ENCODE peak calls at places on chromosomes 13 and 19, in nine cellular contexts. I is mucosa of descending colon, Q is stomach, N is astrocyte, B is right lobe of liver, F is upper lobe of right lung, L is HepG2, U is mammary epithelial cell, X is heart left ventricle. G is an unnamed sample.

GRCh38 chr19:38710416-38710702 is 33.9 kb downstream of the CAPN12 start:
- DNase-seq in I (no peak), Q (no peak), N (no peak), B (no peak), F (no peak), L (no peak), U (no peak), X (no peak), G (no peak)

GRCh38 chr19:7905859-7906258 is 2.2 kb downstream of the MAP2K7 start:
- DNase-seq in I (peak; percentile 57), Q (no peak), N (no peak), B (no peak), F (no peak), L (no peak), U (no peak), X (no peak), G (no peak)

GRCh38 chr13:73096173-73097117 is 37.6 kb downstream of the KLF5 start:
- DNase-seq in I (no peak), Q (no peak), N (peak; percentile 55), B (no peak), F (no peak), L (peak; percentile 21), U (peak; percentile 81), X (no peak), G (no peak)

GRCh38 chr19:44757057-44757734 is 8.7 kb downstream of the BCL3 start:
- DNase-seq in I (no peak), Q (peak; percentile 28), N (peak; percentile 72), B (no peak), F (peak; percentile 75), L (no peak), U (no peak), X (peak; percentile 85), G (no peak)

GRCh38 chr19:48424694-48425219 is 21.0 kb upstream of the GRWD1 start:
- DNase-seq in I (no peak), Q (no peak), N (peak; percentile 73), B (no peak), F (no peak), L (no peak), U (no peak), X (no peak), G (no peak)

GRCh38 chr13:113448885-113449692 is 4.2 kb downstream of the ADPRHL1 start:
- DNase-seq in I (peak; percentile 90), Q (peak; percentile 86), N (no peak), B (no peak), F (peak; percentile 78), L (peak; percentile 91), U (no peak), X (no peak), G (peak; percentile 96)

GRCh38 chr13:92719868-92720267 is 506.7 kb upstream of the GPC6 start:
- DNase-seq in I (no peak), Q (no peak), N (no peak), B (no peak), F (no peak), L (no peak), U (no peak), X (no peak), G (peak; percentile 2)

GRCh38 chr19:15144046-15144646 is 36.9 kb downstream of the SYDE1 start:
- DNase-seq in I (no peak), Q (no peak), N (no peak), B (no peak), F (no peak), L (no peak), U (peak; percentile 77), X (no peak), G (no peak)

DNA sequence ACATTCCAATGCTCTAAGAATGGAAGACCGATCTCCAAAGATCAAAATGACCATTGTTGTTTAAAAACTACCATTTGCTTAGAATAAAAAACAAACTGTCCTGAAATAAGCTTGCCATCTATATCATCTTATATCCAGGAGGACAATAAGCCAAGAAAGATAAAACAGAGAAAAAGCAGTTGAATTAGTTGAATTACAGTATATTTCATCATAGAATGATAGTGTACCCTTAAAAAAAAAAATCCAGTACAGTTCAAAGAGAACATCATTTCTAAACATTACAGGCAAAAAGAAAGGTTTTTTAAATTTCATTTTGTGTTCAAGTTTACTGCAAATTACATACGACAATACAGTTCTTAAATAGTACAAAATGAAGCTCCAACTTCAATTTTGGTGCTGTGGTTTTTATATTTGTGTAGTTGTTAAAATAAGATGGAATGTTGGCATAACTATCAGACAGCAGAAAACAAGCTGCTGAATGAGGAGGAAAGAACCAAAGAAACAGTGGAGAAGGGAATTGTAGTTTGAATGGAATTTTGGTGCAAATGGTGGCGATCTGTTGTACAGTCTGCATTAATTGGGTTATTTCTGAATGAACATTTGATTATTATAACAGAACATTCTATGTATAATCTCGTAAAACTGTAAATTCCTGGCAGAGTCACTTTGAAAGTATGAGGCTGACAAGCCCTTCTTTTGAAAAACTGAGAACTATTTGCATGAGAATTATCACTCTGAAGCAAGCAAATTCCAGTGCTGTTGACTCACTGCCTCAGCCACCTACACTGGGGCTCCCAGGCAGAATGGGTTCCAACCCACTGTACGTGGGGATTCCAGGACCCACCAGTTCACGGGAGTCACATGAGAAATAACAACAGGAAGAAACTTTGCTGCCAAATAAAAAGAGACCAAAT is 37.7 kb downstream of the LHFPL6 start:
- DNase-seq in I (no peak), Q (no peak), N (peak; percentile 97), B (no peak), F (no peak), L (peak; percentile 1), U (peak; percentile 87), X (no peak), G (no peak)
- H3K4me1 ChIP-seq in I (no peaks in the 10 kb centered on the region), Q (peaks cover 13% of the 10 kb centered on the region), N (peaks cover 27% of the 10 kb centered on the region), B (no peaks in the 10 kb centered on the region), F (peaks cover 9% of the 10 kb centered on the region), L (no peaks in the 10 kb centered on the region), U (peaks cover 49% of the 10 kb centered on the region), X (peaks cover 56% of the 10 kb centered on the region), G (no peaks in the 10 kb centered on the region)

GRCh38 chr19:2858864-2859263 is 8.3 kb upstream of the ZNF556 start:
- DNase-seq in I (no peak), Q (no peak), N (no peak), B (no peak), F (no peak), L (no peak), U (no peak), X (no peak), G (no peak)

GRCh38 chr19:2853015-2853606 is 11.8 kb downstream of the ZNF555 start:
- DNase-seq in I (no peak), Q (no peak), N (no peak), B (no peak), F (no peak), L (no peak), U (no peak), X (no peak), G (no peak)

GRCh38 chr19:2856457-2857055 is 10.6 kb upstream of the ZNF556 start:
- DNase-seq in I (no peak), Q (no peak), N (no peak), B (no peak), F (no peak), L (no peak), U (no peak), X (no peak), G (no peak)

GRCh38 chr19:2852598-2852997 is 11.3 kb downstream of the ZNF555 start:
- DNase-seq in I (no peak), Q (no peak), N (no peak), B (no peak), F (no peak), L (no peak), U (no peak), X (no peak), G (no peak)

GRCh38 chr19:2854849-2855248 is 12.3 kb upstream of the ZNF556 start:
- DNase-seq in I (no peak), Q (no peak), N (no peak), B (no peak), F (no peak), L (peak; percentile 46), U (no peak), X (no peak), G (no peak)
- H3K36me3 ChIP-seq in I (peaks cover 15% of the 10 kb centered on the region), Q (peaks cover 34% of the 10 kb centered on the region), N (peaks cover 28% of the 10 kb centered on the region), B (peaks cover 12% of the 10 kb centered on the region), F (peaks cover 38% of the 10 kb centered on the region), L (peaks cover 36% of the 10 kb centered on the region), U (peaks cover 19% of the 10 kb centered on the region), X (peaks cover 25% of the 10 kb centered on the region), G (peaks cover 16% of the 10 kb centered on the region)

GRCh38 chr19:17078920-17079709 is 3.5 kb downstream of the MYO9B start:
- DNase-seq in I (no peak), Q (no peak), N (peak; percentile 26), B (no peak), F (no peak), L (no peak), U (peak; percentile 17), X (no peak), G (no peak)

GRCh38 chr19:17076539-17076919 is 952 bp downstream of the MYO9B start:
- DNase-seq in I (no peak), Q (no peak), N (no peak), B (no peak), F (no peak), L (no peak), U (peak; percentile 27), X (no peak), G (peak; percentile 25)

GRCh38 chr19:17077447-17078028 is 2.0 kb downstream of the MYO9B start:
- DNase-seq in I (no peak), Q (no peak), N (no peak), B (no peak), F (no peak), L (no peak), U (peak; percentile 14), X (no peak), G (no peak)

GRCh38 chr19:17079710-17080440 is 4.3 kb downstream of the MYO9B start:
- DNase-seq in I (peak; percentile 73), Q (peak; percentile 74), N (peak; percentile 98), B (no peak), F (no peak), L (peak; percentile 85), U (peak; percentile 99), X (peak; percentile 64), G (peak; percentile 30)

DNA sequence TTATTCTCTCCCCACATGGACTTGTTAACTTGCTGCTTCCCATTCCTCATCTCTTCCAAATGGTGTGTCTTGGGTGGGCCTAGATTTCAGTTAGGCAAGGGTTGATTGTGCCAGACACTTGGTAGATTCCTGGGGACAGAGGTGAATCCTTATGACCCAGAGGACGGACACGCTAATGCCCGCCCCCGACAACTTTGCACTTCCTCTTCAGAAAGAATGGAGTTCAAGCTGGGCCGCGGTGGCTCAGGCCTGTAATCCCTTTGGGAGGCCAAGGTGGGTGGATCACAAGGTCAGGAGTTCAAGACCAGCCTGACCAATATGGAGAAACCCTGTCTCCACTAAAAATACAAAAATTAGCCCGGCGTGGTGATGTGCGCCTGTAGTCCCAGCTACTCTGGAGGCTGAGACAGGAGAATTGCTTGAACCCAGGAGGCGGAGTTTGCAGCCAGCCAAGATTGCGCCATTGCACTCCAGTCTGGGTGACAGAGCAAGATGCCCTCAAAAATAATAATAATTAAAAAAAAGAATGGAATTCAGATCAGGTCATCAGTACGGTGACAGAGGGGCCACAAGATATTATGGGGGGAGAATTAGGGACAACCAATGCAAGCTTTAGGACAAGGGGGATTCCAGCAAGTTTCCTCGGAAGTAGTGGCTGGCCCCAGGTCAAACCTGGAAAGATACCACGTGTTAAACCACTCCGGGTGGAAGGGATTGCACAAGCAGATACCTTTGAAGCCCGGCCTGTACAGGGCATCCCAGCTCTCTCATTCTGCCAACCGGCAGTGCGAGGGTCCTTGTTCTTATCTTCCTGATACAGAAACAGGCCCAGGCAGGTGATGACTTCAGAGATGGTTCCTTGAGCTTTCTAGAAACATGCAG is 2.7 kb downstream of the MYO9B start:
- DNase-seq in I (no peak), Q (no peak), N (no peak), B (no peak), F (peak; percentile 81), L (no peak), U (peak; percentile 13), X (no peak), G (no peak)
- H3K4me1 ChIP-seq in I (peaks cover 22% of the 10 kb centered on the region), Q (peaks cover 86% of the 10 kb centered on the region), N (peaks cover 45% of the 10 kb centered on the region), B (no peaks in the 10 kb centered on the region), F (peaks cover 66% of the 10 kb centered on the region), L (peaks cover 54% of the 10 kb centered on the region), U (peaks cover 30% of the 10 kb centered on the region), X (peaks cover 77% of the 10 kb centered on the region), G (peaks cover 12% of the 10 kb centered on the region)

GRCh38 chr19:32627714-32628253 is 46.8 kb downstream of the PDCD5 start:
- DNase-seq in I (no peak), Q (no peak), N (no peak), B (no peak), F (no peak), L (no peak), U (no peak), X (no peak), G (no peak)

GRCh38 chr19:32626969-32627368 is 46.0 kb downstream of the PDCD5 start:
- DNase-seq in I (no peak), Q (no peak), N (no peak), B (no peak), F (no peak), L (no peak), U (no peak), X (no peak), G (no peak)

GRCh38 chr19:32631381-32631780 is 43.6 kb downstream of the ANKRD27 start:
- DNase-seq in I (no peak), Q (no peak), N (no peak), B (no peak), F (no peak), L (no peak), U (no peak), X (no peak), G (no peak)

GRCh38 chr19:32624410-32624809 is 43.4 kb downstream of the PDCD5 start:
- DNase-seq in I (no peak), Q (no peak), N (no peak), B (no peak), F (no peak), L (no peak), U (no peak), X (no peak), G (no peak)

DNA sequence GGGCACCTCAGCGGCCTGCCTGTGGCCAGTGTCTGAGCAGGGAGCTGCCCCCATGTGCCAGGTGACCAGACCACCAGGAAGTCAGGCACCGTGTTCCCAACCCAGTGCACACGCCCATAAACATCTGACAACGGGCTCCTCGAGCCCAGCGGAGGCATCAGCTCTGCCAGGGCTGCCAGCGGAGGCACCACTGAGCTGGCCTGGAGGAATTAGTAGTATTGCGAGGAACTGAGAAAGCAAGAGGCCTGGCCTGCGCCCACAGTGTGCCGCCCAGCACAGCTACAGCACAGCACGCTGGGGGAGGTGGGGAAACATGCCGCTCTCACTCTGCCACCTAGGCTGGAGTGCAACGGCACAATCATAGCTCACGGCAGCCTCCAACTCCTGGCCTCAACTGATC is 44.6 kb downstream of the ANKRD27 start:
- DNase-seq in I (no peak), Q (no peak), N (no peak), B (no peak), F (no peak), L (no peak), U (no peak), X (no peak), G (no peak)
- H3K36me3 ChIP-seq in I (peaks cover 5% of the 10 kb centered on the region), Q (peaks cover 46% of the 10 kb centered on the region), N (peaks cover 5% of the 10 kb centered on the region), B (no peaks in the 10 kb centered on the region), F (peaks cover 46% of the 10 kb centered on the region), L (peaks cover 33% of the 10 kb centered on the region), U (peaks cover 8% of the 10 kb centered on the region), X (no peaks in the 10 kb centered on the region), G (peaks cover 24% of the 10 kb centered on the region)